ENCODE peak calls at places on chromosomes 6 and 20, in four cellular contexts. K is amniotic epithelial cell, V is occipital lobe, F is sigmoid colon. M is an unnamed sample.

GRCh38 chr6:132392792-132393191 is 8.5 kb downstream of the MOXD1 start:
- DNase-seq in K (peak), V (no peak), F (no peak), M (no peak)

GRCh38 chr6:106256201-106256968 is 69.2 kb downstream of the ATG5 start:
- DNase-seq in K (peak), V (no peak), F (no peak), M (no peak)

GRCh38 chr20:3702992-3703391 is 9.4 kb downstream of the SIGLEC1 start:
- DNase-seq in K (no peak), V (no peak), F (no peak), M (no peak)

GRCh38 chr6:118630067-118630466 is 21.3 kb downstream of the CEP85L start:
- DNase-seq in K (no peak), V (no peak), F (no peak), M (no peak)

GRCh38 chr6:136502791-136503190 is 47.4 kb downstream of the MAP7 start:
- DNase-seq in K (no peak), V (no peak), F (no peak), M (no peak)

GRCh38 chr6:105616521-105616920 is 213.6 kb upstream of the PREP start:
- DNase-seq in K (peak), V (no peak), F (no peak), M (no peak)

GRCh38 chr6:137781639-137782038 is 85.4 kb upstream of the TNFAIP3 start:
- DNase-seq in K (no peak), V (no peak), F (no peak), M (no peak)

GRCh38 chr6:56807992-56808342 is 146.9 kb upstream of the BEND6 start:
- DNase-seq in K (peak), V (no peak), F (no peak), M (no peak)

GRCh38 chr6:168101201-168102092 is 22.4 kb upstream of the FRMD1 start:
- DNase-seq in K (no peak), V (no peak), F (no peak), M (no peak)

GRCh38 chr6:157531986-157532365 is 151.0 kb downstream of the ZDHHC14 start:
- DNase-seq in K (no peak), V (no peak), F (no peak), M (no peak)

GRCh38 chr6:68279793-68280557 is 355.1 kb upstream of the ADGRB3 start:
- DNase-seq in K (peak), V (no peak), F (no peak), M (no peak)

GRCh38 chr6:112188906-112189305 is 65.5 kb downstream of the LAMA4 start:
- DNase-seq in K (peak), V (no peak), F (no peak), M (no peak)

GRCh38 chr6:149221774-149222070 is 95.8 kb upstream of the TAB2 start:
- DNase-seq in K (peak), V (no peak), F (no peak), M (no peak)

GRCh38 chr20:62406635-62407176 is 379 bp downstream of the CABLES2 start:
- DNase-seq in K (no peak), V (no peak), F (no peak), M (no peak)

GRCh38 chr20:56630086-56630493 is 984 bp downstream of the TFAP2C start:
- DNase-seq in K (peak), V (no peak), F (peak), M (peak)

GRCh38 chr6:35194390-35194789 is 19.4 kb upstream of the SCUBE3 start:
- DNase-seq in K (no peak), V (no peak), F (no peak), M (no peak)

GRCh38 chr20:62133864-62134263 is 9.3 kb downstream of the PSMA7 start:
- DNase-seq in K (no peak), V (no peak), F (no peak), M (no peak)

GRCh38 chr20:49685161-49685601 is 28.5 kb downstream of the B4GALT5 start:
- DNase-seq in K (peak), V (peak), F (no peak), M (no peak)

GRCh38 chr6:110951986-110952794 is 6.3 kb upstream of the GTF3C6 start:
- DNase-seq in K (peak), V (no peak), F (no peak), M (peak)

GRCh38 chr6:166500246-166500645 is 86.2 kb downstream of the RAMACL start:
- DNase-seq in K (no peak), V (peak), F (peak), M (no peak)

GRCh38 chr6:117547688-117548621 is 54.4 kb downstream of the GOPC start:
- DNase-seq in K (peak), V (peak), F (peak), M (peak)

GRCh38 chr20:57501461-57502330 is 23.2 kb downstream of the CTCFL start:
- DNase-seq in K (no peak), V (no peak), F (no peak), M (no peak)

GRCh38 chr6:40350193-40350941 is 236.8 kb downstream of the LRFN2 start:
- DNase-seq in K (no peak), V (no peak), F (no peak), M (no peak)

GRCh38 chr6:148002067-148002466 is 340.6 kb upstream of the SASH1 start:
- DNase-seq in K (no peak), V (no peak), F (no peak), M (no peak)

GRCh38 chr6:33014841-33015634 is 5.6 kb upstream of the HLA-DOA start:
- DNase-seq in K (peak), V (peak), F (no peak), M (peak)

GRCh38 chr20:35510946-35511735 is 18.3 kb downstream of the C20orf173 start:
- DNase-seq in K (peak), V (no peak), F (no peak), M (no peak)

GRCh38 chr20:63053430-63054102 is 46.8 kb upstream of the BHLHE23 start:
- DNase-seq in K (no peak), V (no peak), F (no peak), M (no peak)

GRCh38 chr6:355809-356208 is 35.7 kb upstream of the IRF4 start:
- DNase-seq in K (no peak), V (no peak), F (no peak), M (no peak)

GRCh38 chr6:37784585-37784967 is 35.0 kb upstream of the ZFAND3 start:
- DNase-seq in K (no peak), V (peak), F (no peak), M (no peak)

GRCh38 chr20:2937902-2938301 is 64.6 kb downstream of the PTPRA start:
- DNase-seq in K (no peak), V (no peak), F (no peak), M (no peak)

GRCh38 chr20:4894409-4894808 is 106.9 kb downstream of the SLC23A2 start:
- DNase-seq in K (no peak), V (no peak), F (no peak), M (no peak)

GRCh38 chr20:34522969-34523871 is 7.0 kb downstream of the DYNLRB1 start:
- DNase-seq in K (peak), V (no peak), F (no peak), M (peak)

GRCh38 chr6:146240307-146240706 is 211.4 kb downstream of the GRM1 start:
- DNase-seq in K (no peak), V (peak), F (no peak), M (no peak)

M was measured in prostate gland.